ENCODE peak calls at places on chromosomes 6 and 20, in eight cellular contexts. H is hepatocyte, B is sigmoid colon, P is esophagus muscularis mucosa, X is pancreas, G is endodermal cell, L is psoas muscle, Z is stomach. S is an unnamed sample. For H3K27me3, the result is how much of the 10 kb centered on the place peaks cover.

GRCh38 chr6:170034294-170034693 is 256.6 kb downstream of the DLL1 start:
- DNase-seq in X (no peak), L (no peak), B (peak), G (peak), Z (peak), H (no peak), P (no peak), S (peak)

GRCh38 chr6:167968091-167968490 is 29.4 kb upstream of the KIF25 start:
- DNase-seq in X (no peak), Z (no peak), P (no peak), G (peak), B (no peak), H (no peak), L (no peak), S (no peak)

GRCh38 chr6:96522469-96523009 is 933 bp downstream of the UFL1 start:
- DNase-seq in P (no peak), B (no peak), H (peak), Z (no peak), L (no peak), X (no peak), G (no peak), S (peak)

GRCh38 chr6:170188571-170189001 is 102.3 kb downstream of the DLL1 start:
- DNase-seq in Z (no peak), G (no peak), B (no peak), P (peak), X (no peak), H (no peak), L (no peak), S (no peak)

GRCh38 chr6:110328231-110328630 is 29.9 kb downstream of the METTL24 start:
- DNase-seq in L (no peak), Z (no peak), B (no peak), P (no peak), H (no peak), G (no peak), X (no peak), S (no peak)

GRCh38 chr20:25399038-25399430 is 8.4 kb upstream of the ABHD12 start:
- DNase-seq in P (no peak), H (peak), L (no peak), G (peak), X (peak), Z (peak), B (no peak), S (no peak)

GRCh38 chr6:99185525-99185924 is 163.9 kb downstream of the FAXC start:
- DNase-seq in P (no peak), L (no peak), G (no peak), H (no peak), X (no peak), B (no peak), Z (peak), S (no peak)

GRCh38 chr6:157667211-157668033 is 155.6 kb upstream of the SNX9 start:
- DNase-seq in Z (peak), B (peak), X (peak), P (no peak), H (peak), L (no peak), G (peak), S (peak)

GRCh38 chr20:8082025-8082424 is 50.0 kb upstream of the PLCB1 start:
- DNase-seq in L (no peak), B (no peak), P (no peak), Z (no peak), G (peak), H (peak), X (no peak), S (no peak)

GRCh38 chr20:43976577-43976976 is 61.9 kb downstream of the TOX2 start:
- DNase-seq in G (no peak), L (no peak), P (no peak), Z (no peak), X (no peak), B (no peak), H (no peak), S (no peak)

GRCh38 chr20:35652641-35653429 is 11.9 kb downstream of the CPNE1 start:
- DNase-seq in G (no peak), Z (no peak), L (no peak), H (no peak), X (no peak), B (no peak), P (peak), S (no peak)

GRCh38 chr6:153568601-153569000 is 437.5 kb upstream of the RGS17 start:
- DNase-seq in Z (no peak), P (no peak), G (no peak), H (no peak), L (no peak), B (no peak), X (no peak), S (no peak)

GRCh38 chr20:54726687-54727086 is 251.3 kb downstream of the DOK5 start:
- DNase-seq in L (no peak), H (no peak), X (peak), B (no peak), G (no peak), P (no peak), Z (no peak), S (no peak)

GRCh38 chr6:131197716-131198115 is 62.4 kb downstream of the AKAP7 start:
- DNase-seq in Z (no peak), H (no peak), L (no peak), X (no peak), G (no peak), B (no peak), P (no peak), S (no peak)

GRCh38 chr6:63347599-63347998 is 27.8 kb upstream of the LGSN start:
- DNase-seq in G (no peak), L (no peak), X (no peak), B (no peak), H (peak), P (no peak), Z (no peak), S (no peak)

GRCh38 chr20:63064745-63065711 is 58.3 kb upstream of the BHLHE23 start:
- DNase-seq in X (no peak), H (no peak), L (peak), B (peak), G (no peak), P (no peak), Z (no peak), S (no peak)

GRCh38 chr6:138052783-138053182 is 54.4 kb downstream of the PERP start:
- DNase-seq in G (no peak), L (no peak), Z (no peak), B (no peak), P (no peak), X (no peak), H (no peak), S (no peak)

GRCh38 chr20:53949319-53949839 is 121.0 kb downstream of the BCAS1 start:
- DNase-seq in G (no peak), L (no peak), B (no peak), X (no peak), P (peak), H (no peak), Z (peak), S (peak)

GRCh38 chr6:69771158-69771906 is 25.5 kb downstream of the LMBRD1 start:
- DNase-seq in X (no peak), Z (no peak), P (no peak), H (no peak), L (no peak), B (no peak), G (no peak), S (no peak)

GRCh38 chr6:33840064-33840926 is 36.5 kb upstream of the MLN start:
- DNase-seq in G (no peak), B (no peak), P (no peak), L (no peak), X (no peak), Z (no peak), H (peak), S (no peak)

GRCh38 chr20:16115891-16116577 is 457.2 kb downstream of the KIF16B start:
- DNase-seq in G (peak), B (no peak), Z (no peak), X (no peak), P (peak), L (no peak), H (no peak), S (no peak)

GRCh38 chr6:36276581-36277536 is 7.0 kb downstream of the PNPLA1 start:
- DNase-seq in Z (no peak), H (no peak), P (no peak), G (no peak), B (no peak), X (no peak), L (no peak), S (no peak)

GRCh38 chr20:23086056-23086551 is at the start of gene CD93:
- DNase-seq in P (no peak), L (no peak), Z (no peak), H (no peak), X (no peak), B (no peak), G (no peak), S (no peak)
- H3K27ac ChIP-seq in P (peak), L (peak), Z (peak), H (no peak), X (peak), B (peak), G (no peak), S (no peak)

GRCh38 chr6:6131492-6132109 is 124.9 kb upstream of the NRN1 start:
- DNase-seq in Z (no peak), B (no peak), P (no peak), G (peak), H (peak), L (no peak), X (no peak), S (no peak)
- TF ChIP-seq CTCF in Z (no peak), B (no peak), P (no peak), G (peak), H (peak), L (no peak), X (peak), S (peak)

DNA sequence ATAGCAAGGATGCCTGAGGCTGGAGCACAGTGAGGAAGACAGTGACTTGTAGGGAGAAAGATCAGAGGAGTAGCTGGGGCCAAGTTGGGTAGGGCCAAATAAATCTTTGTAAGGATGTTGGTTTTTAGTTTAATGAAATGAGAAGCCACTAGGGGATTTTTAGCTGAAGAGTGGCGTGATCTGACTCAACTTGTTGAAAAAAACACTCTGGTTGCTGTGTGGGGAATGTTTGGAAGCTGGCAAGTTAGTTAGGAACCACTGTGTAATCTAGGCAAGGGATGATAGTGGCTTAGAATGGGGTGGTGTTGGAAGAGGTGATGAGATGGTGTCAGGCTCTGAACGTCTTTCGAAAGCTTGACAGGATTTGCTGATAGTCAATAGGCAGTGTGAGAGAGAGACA is 176.1 kb upstream of the HDDC2 start:
- DNase-seq in G (no peak), Z (no peak), X (no peak), H (no peak), P (no peak), L (no peak), B (no peak), S (no peak)
- H3K27me3 ChIP-seq in G (under half), Z (under half), X (under half), H (under half), P (under half), L (under half), B (under half), S (under half)

GRCh38 chr6:35050291-35050987 is 90.7 kb downstream of the TCP11 start:
- DNase-seq in G (no peak), X (no peak), B (peak), Z (no peak), H (no peak), L (no peak), P (no peak), S (no peak)

GRCh38 chr6:35048031-35048613 is 93.0 kb downstream of the TCP11 start:
- DNase-seq in P (no peak), G (peak), Z (no peak), B (peak), H (peak), X (no peak), L (no peak), S (no peak)

GRCh38 chr6:35049885-35050284 is 91.3 kb downstream of the TCP11 start:
- DNase-seq in Z (no peak), X (no peak), B (peak), G (no peak), P (no peak), L (no peak), H (peak), S (no peak)

GRCh38 chr6:35048631-35049083 is 92.5 kb downstream of the TCP11 start:
- DNase-seq in L (peak), B (peak), X (no peak), Z (no peak), P (no peak), H (peak), G (peak), S (peak)

GRCh38 chr6:35049346-35049745 is 91.8 kb downstream of the TCP11 start:
- DNase-seq in P (no peak), L (no peak), Z (no peak), X (no peak), B (peak), H (no peak), G (no peak), S (no peak)
- H3K27ac ChIP-seq in P (peak), L (peak), Z (peak), X (peak), B (peak), H (peak), G (peak), S (no peak)